ENCODE peak calls at places on chromosomes 4 and X, in four cellular contexts. N is K562, S is H1, P is SK-N-SH. H is an unnamed sample.

GRCh38 chr4:102429553-102429952 is 71.6 kb upstream of the NFKB1 start:
- DNase-seq in N (no peak), S (no peak), P (no peak), H (no peak)

GRCh38 chrX:68995780-68996551 is 167.1 kb downstream of the EFNB1 start:
- DNase-seq in N (no peak), S (no peak), P (no peak), H (no peak)

GRCh38 chr4:26372525-26373172 is 51.8 kb downstream of the RBPJ start:
- DNase-seq in N (no peak), S (no peak), P (peak), H (no peak)

GRCh38 chr4:82989567-82990429 is 20.8 kb downstream of the LIN54 start:
- DNase-seq in N (no peak), S (no peak), P (no peak), H (no peak)

GRCh38 chrX:9337056-9337455 is 127.8 kb upstream of the TBL1X start:
- DNase-seq in N (no peak), S (no peak), P (no peak), H (no peak)

GRCh38 chrX:1531106-1531890 is 5.7 kb downstream of the P2RY8 start:
- DNase-seq in N (no peak), S (no peak), P (no peak), H (no peak)

GRCh38 chrX:153946910-153947769 is 2.7 kb upstream of the RENBP start:
- DNase-seq in N (peak), S (no peak), P (peak), H (peak)

GRCh38 chrX:70762285-70762684 is 146.2 kb downstream of the TEX11 start:
- DNase-seq in N (no peak), S (no peak), P (no peak), H (peak)

GRCh38 chr4:20043992-20044391 is 207.7 kb upstream of the SLIT2 start:
- DNase-seq in N (no peak), S (no peak), P (no peak), H (no peak)

GRCh38 chr4:44415251-44415650 is 33.4 kb downstream of the KCTD8 start:
- DNase-seq in N (no peak), S (no peak), P (no peak), H (no peak)

GRCh38 chrX:115460565-115460888 is 100.4 kb upstream of the PLS3 start:
- DNase-seq in N (no peak), S (no peak), P (no peak), H (no peak)

GRCh38 chr4:96599752-96600151 is 759.9 kb downstream of the PDHA2 start:
- DNase-seq in N (no peak), S (no peak), P (no peak), H (no peak)

GRCh38 chrX:129686422-129686948 is 31.7 kb upstream of the APLN start:
- DNase-seq in N (no peak), S (no peak), P (no peak), H (no peak)

GRCh38 chr4:142331132-142331531 is 515.0 kb downstream of the INPP4B start:
- DNase-seq in N (no peak), S (no peak), P (no peak), H (no peak)

GRCh38 chr4:140252144-140252741 is 98.3 kb upstream of the MAML3 start:
- DNase-seq in N (no peak), S (no peak), P (peak), H (peak)

GRCh38 chr4:109676886-109677285 is 26.4 kb downstream of the CASP6 start:
- DNase-seq in N (no peak), S (no peak), P (no peak), H (no peak)

GRCh38 chr4:170691168-170691567 is 601.4 kb upstream of the AADAT start:
- DNase-seq in N (no peak), S (no peak), P (no peak), H (no peak)

GRCh38 chr4:181264908-181265307 is 978.3 kb upstream of the TENM3 start:
- DNase-seq in N (no peak), S (no peak), P (no peak), H (peak)

GRCh38 chr4:77358315-77358928 is 201.4 kb downstream of the CCNG2 start:
- DNase-seq in N (peak), S (no peak), P (peak), H (peak)

GRCh38 chrX:19911784-19912183 is 24.4 kb upstream of the SH3KBP1 start:
- DNase-seq in N (no peak), S (no peak), P (no peak), H (no peak)
- TF ChIP-seq TEAD4 in N (no peak), S (no peak), P (no peak), H (no peak)

GRCh38 chr4:8376361-8377102 is 64.0 kb downstream of the ACOX3 start:
- DNase-seq in N (no peak), S (no peak), P (peak), H (no peak)
- TF ChIP-seq MAX in N (no peak), S (no peak), P (no peak), H (no peak)

GRCh38 chr4:173088144-173088543 is 80.5 kb upstream of the GALNT7 start:
- DNase-seq in N (no peak), S (no peak), P (no peak), H (no peak)
- TF ChIP-seq TEAD4 in N (no peak), S (no peak), P (no peak), H (no peak)

GRCh38 chr4:3491681-3492405 is 28.7 kb downstream of the DOK7 start:
- DNase-seq in N (no peak), S (no peak), P (peak), H (no peak)
- TF ChIP-seq MAX in N (no peak), S (no peak), P (no peak), H (no peak)

DNA sequence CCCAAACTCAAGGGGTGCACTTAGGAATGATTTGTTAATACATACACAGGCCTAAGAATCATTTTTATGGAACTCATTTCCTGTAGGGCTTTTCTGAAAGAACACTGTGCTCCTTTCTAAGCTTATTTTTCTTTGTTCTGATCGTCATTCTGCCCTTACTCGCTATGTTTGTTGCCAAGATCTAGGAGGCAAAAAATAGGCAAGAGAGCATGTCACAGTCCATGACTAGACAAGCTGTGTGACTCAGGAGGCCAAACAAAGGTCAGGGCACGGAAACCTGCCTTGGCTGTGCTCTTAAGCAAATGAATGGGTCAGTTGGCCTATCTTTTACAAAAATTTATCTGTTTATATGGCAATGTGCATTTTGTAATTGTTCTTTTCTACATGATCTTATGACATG is 42.5 kb upstream of the C1GALT1C1 start:
- DNase-seq in N (no peak), S (no peak), P (no peak), H (no peak)
- TF ChIP-seq TEAD4 in N (no peak), S (no peak), P (no peak), H (no peak)

GRCh38 chrX:65587616-65588526 is 53.3 kb upstream of the LAS1L start:
- DNase-seq in N (peak), S (no peak), P (no peak), H (no peak)
- TF ChIP-seq MAX in N (no peak), S (no peak), P (no peak), H (no peak)

GRCh38 chr4:1748465-1748995 is 27.2 kb downstream of the TACC3 start:
- DNase-seq in N (peak), S (peak), P (peak), H (peak)
- TF ChIP-seq TEAD4 in N (no peak), S (no peak), P (no peak), H (no peak)